ENCODE peak calls at places on chromosomes 7 and 10, in eight cellular contexts. One of them, this sample, is unnamed.

GRCh38 chr7:108001759-108002725 is 919 bp downstream of the LAMB1 start:
- DNase-seq in left ventricle myocardium inferior: peak; percentile 32
- DNase-seq in NT2/D1: no peak
- DNase-seq in germinal center: no peak
- DNase-seq in skeletal muscle cell: no peak
- DNase-seq in amygdala: no peak
- DNase-seq in M059J: peak; percentile 56
- DNase-seq in Calu3: no peak
- DNase-seq in this sample: peak; percentile 78

GRCh38 chr7:100602889-100603696 is 930 bp downstream of the PCOLCE start:
- DNase-seq in left ventricle myocardium inferior: peak; percentile 84
- DNase-seq in NT2/D1: peak; percentile 80
- DNase-seq in germinal center: no peak
- DNase-seq in skeletal muscle cell: peak; percentile 54
- DNase-seq in amygdala: no peak
- DNase-seq in M059J: peak; percentile 87
- DNase-seq in Calu3: no peak
- DNase-seq in this sample: no peak

GRCh38 chr10:130935051-130935450 is 376.5 kb downstream of the TCERG1L start:
- DNase-seq in left ventricle myocardium inferior: no peak
- DNase-seq in NT2/D1: no peak
- DNase-seq in germinal center: no peak
- DNase-seq in skeletal muscle cell: no peak
- DNase-seq in amygdala: no peak
- DNase-seq in M059J: no peak
- DNase-seq in Calu3: no peak
- DNase-seq in this sample: peak; percentile 61

GRCh38 chr10:98610855-98611254 is 164.1 kb upstream of the HPS1 start:
- DNase-seq in left ventricle myocardium inferior: peak; percentile 49
- DNase-seq in NT2/D1: no peak
- DNase-seq in germinal center: no peak
- DNase-seq in skeletal muscle cell: no peak
- DNase-seq in amygdala: no peak
- DNase-seq in M059J: no peak
- DNase-seq in Calu3: no peak
- DNase-seq in this sample: no peak

GRCh38 chr7:1668932-1669485 is 1.1 kb upstream of the ELFN1 start:
- DNase-seq in left ventricle myocardium inferior: no peak
- DNase-seq in NT2/D1: no peak
- DNase-seq in germinal center: no peak
- DNase-seq in skeletal muscle cell: no peak
- DNase-seq in amygdala: no peak
- DNase-seq in M059J: no peak
- DNase-seq in Calu3: no peak
- DNase-seq in this sample: no peak

GRCh38 chr7:12303507-12303906 is 92.4 kb downstream of the TMEM106B start:
- DNase-seq in left ventricle myocardium inferior: no peak
- DNase-seq in NT2/D1: no peak
- DNase-seq in germinal center: no peak
- DNase-seq in skeletal muscle cell: peak; percentile 8
- DNase-seq in amygdala: no peak
- DNase-seq in M059J: peak; percentile 44
- DNase-seq in Calu3: no peak
- DNase-seq in this sample: no peak

GRCh38 chr7:38574121-38574520 is 57.1 kb downstream of the AMPH start:
- DNase-seq in left ventricle myocardium inferior: no peak
- DNase-seq in NT2/D1: no peak
- DNase-seq in germinal center: no peak
- DNase-seq in skeletal muscle cell: no peak
- DNase-seq in amygdala: no peak
- DNase-seq in M059J: peak; percentile 23
- DNase-seq in Calu3: no peak
- DNase-seq in this sample: no peak

GRCh38 chr7:68770649-68771048 is 827.6 kb upstream of the AUTS2 start:
- DNase-seq in left ventricle myocardium inferior: peak; percentile 69
- DNase-seq in NT2/D1: no peak
- DNase-seq in germinal center: no peak
- DNase-seq in skeletal muscle cell: no peak
- DNase-seq in amygdala: no peak
- DNase-seq in M059J: no peak
- DNase-seq in Calu3: no peak
- DNase-seq in this sample: peak; percentile 15

GRCh38 chr7:74084722-74085578 is 1.3 kb downstream of the LIMK1 start:
- DNase-seq in left ventricle myocardium inferior: no peak
- DNase-seq in NT2/D1: no peak
- DNase-seq in germinal center: no peak
- DNase-seq in skeletal muscle cell: no peak
- DNase-seq in amygdala: no peak
- DNase-seq in M059J: peak; percentile 56
- DNase-seq in Calu3: no peak
- DNase-seq in this sample: no peak

GRCh38 chr7:99984593-99984992 is 8.8 kb upstream of the AZGP1 start:
- DNase-seq in left ventricle myocardium inferior: no peak
- DNase-seq in NT2/D1: no peak
- DNase-seq in germinal center: no peak
- DNase-seq in skeletal muscle cell: no peak
- DNase-seq in amygdala: no peak
- DNase-seq in M059J: no peak
- DNase-seq in Calu3: no peak
- DNase-seq in this sample: no peak

GRCh38 chr10:47164126-47164799 is 135.7 kb upstream of the GDF10 start:
- DNase-seq in left ventricle myocardium inferior: no peak
- DNase-seq in NT2/D1: no peak
- DNase-seq in germinal center: no peak
- DNase-seq in skeletal muscle cell: peak; percentile 21
- DNase-seq in amygdala: no peak
- DNase-seq in M059J: peak; percentile 92
- DNase-seq in Calu3: no peak
- DNase-seq in this sample: no peak

GRCh38 chr7:36732806-36733205 is 8.5 kb upstream of the AOAH start:
- DNase-seq in left ventricle myocardium inferior: no peak
- DNase-seq in NT2/D1: no peak
- DNase-seq in germinal center: no peak
- DNase-seq in skeletal muscle cell: no peak
- DNase-seq in amygdala: no peak
- DNase-seq in M059J: peak; percentile 52
- DNase-seq in Calu3: no peak
- DNase-seq in this sample: no peak